ENCODE peak calls at places on chromosome 14, in eight cellular contexts. One of them, this sample, is unnamed.
A peak's percentile ranks its signal among the peaks of the same experiment; 100 is the strongest.

GRCh38 chr14:104005489-104005888 is 63.2 kb upstream of the RD3L start:
- DNase-seq in AG04450: no peak
- DNase-seq in neural crest cell: no peak
- DNase-seq in Calu3: no peak
- DNase-seq in fibroblast of mammary gland: no peak
- DNase-seq in heart left ventricle: no peak
- DNase-seq in colonic mucosa: no peak
- DNase-seq in ovary: no peak
- DNase-seq in this sample: no peak

GRCh38 chr14:89332031-89332430 is 85.0 kb downstream of the FOXN3 start:
- DNase-seq in Calu3: no peak
- DNase-seq in ovary: no peak
- DNase-seq in neural crest cell: no peak
- DNase-seq in heart left ventricle: no peak
- DNase-seq in colonic mucosa: no peak
- DNase-seq in AG04450: no peak
- DNase-seq in fibroblast of mammary gland: peak; percentile 36
- DNase-seq in this sample: no peak

GRCh38 chr14:53955671-53956426 is 776 bp downstream of the BMP4 start:
- DNase-seq in heart left ventricle: peak; percentile 80
- DNase-seq in fibroblast of mammary gland: no peak
- DNase-seq in colonic mucosa: peak; percentile 75
- DNase-seq in ovary: peak; percentile 86
- DNase-seq in Calu3: peak; percentile 67
- DNase-seq in neural crest cell: no peak
- DNase-seq in AG04450: no peak
- DNase-seq in this sample: peak; percentile 59

GRCh38 chr14:22850944-22851790 is 14.8 kb downstream of the MMP14 start:
- DNase-seq in colonic mucosa: peak; percentile 64
- DNase-seq in AG04450: peak; percentile 82
- DNase-seq in Calu3: no peak
- DNase-seq in neural crest cell: no peak
- DNase-seq in fibroblast of mammary gland: peak; percentile 99
- DNase-seq in ovary: peak; percentile 94
- DNase-seq in heart left ventricle: peak; percentile 90
- DNase-seq in this sample: no peak

GRCh38 chr14:83757896-83758295 is 1772.0 kb upstream of the FLRT2 start:
- DNase-seq in ovary: no peak
- DNase-seq in heart left ventricle: no peak
- DNase-seq in fibroblast of mammary gland: peak; percentile 74
- DNase-seq in neural crest cell: no peak
- DNase-seq in Calu3: no peak
- DNase-seq in colonic mucosa: no peak
- DNase-seq in AG04450: peak; percentile 30
- DNase-seq in this sample: no peak

GRCh38 chr14:68111733-68112270 is 292.2 kb downstream of the RAD51B start:
- DNase-seq in heart left ventricle: no peak
- DNase-seq in ovary: no peak
- DNase-seq in Calu3: no peak
- DNase-seq in neural crest cell: no peak
- DNase-seq in fibroblast of mammary gland: no peak
- DNase-seq in AG04450: no peak
- DNase-seq in colonic mucosa: peak; percentile 30
- DNase-seq in this sample: no peak

GRCh38 chr14:50768693-50769092 is 62.3 kb downstream of the NIN start:
- DNase-seq in ovary: no peak
- DNase-seq in heart left ventricle: no peak
- DNase-seq in Calu3: no peak
- DNase-seq in AG04450: no peak
- DNase-seq in colonic mucosa: no peak
- DNase-seq in fibroblast of mammary gland: peak; percentile 75
- DNase-seq in neural crest cell: no peak
- DNase-seq in this sample: no peak

GRCh38 chr14:101235872-101236221 is 325.4 kb upstream of the DIO3 start:
- DNase-seq in heart left ventricle: no peak
- DNase-seq in ovary: no peak
- DNase-seq in AG04450: no peak
- DNase-seq in Calu3: no peak
- DNase-seq in colonic mucosa: no peak
- DNase-seq in neural crest cell: no peak
- DNase-seq in fibroblast of mammary gland: no peak
- DNase-seq in this sample: no peak

GRCh38 chr14:60151715-60152114 is 13.5 kb downstream of the DHRS7 start:
- DNase-seq in fibroblast of mammary gland: peak; percentile 93
- DNase-seq in AG04450: peak; percentile 62
- DNase-seq in colonic mucosa: peak; percentile 44
- DNase-seq in neural crest cell: no peak
- DNase-seq in heart left ventricle: peak; percentile 85
- DNase-seq in Calu3: no peak
- DNase-seq in ovary: peak; percentile 49
- DNase-seq in this sample: no peak

GRCh38 chr14:68104518-68104917 is 284.9 kb downstream of the RAD51B start:
- DNase-seq in Calu3: no peak
- DNase-seq in neural crest cell: no peak
- DNase-seq in ovary: no peak
- DNase-seq in fibroblast of mammary gland: peak; percentile 73
- DNase-seq in AG04450: peak; percentile 46
- DNase-seq in heart left ventricle: no peak
- DNase-seq in colonic mucosa: no peak
- DNase-seq in this sample: no peak

GRCh38 chr14:104187121-104187889 is 48.9 kb downstream of the KIF26A start:
- DNase-seq in fibroblast of mammary gland: no peak
- DNase-seq in AG04450: no peak
- DNase-seq in Calu3: peak; percentile 20
- DNase-seq in ovary: no peak
- DNase-seq in colonic mucosa: no peak
- DNase-seq in neural crest cell: no peak
- DNase-seq in heart left ventricle: no peak
- DNase-seq in this sample: no peak

GRCh38 chr14:24213866-24214652 is 771 bp upstream of the CHMP4A start:
- DNase-seq in neural crest cell: no peak
- DNase-seq in ovary: no peak
- DNase-seq in Calu3: no peak
- DNase-seq in fibroblast of mammary gland: no peak
- DNase-seq in AG04450: no peak
- DNase-seq in heart left ventricle: no peak
- DNase-seq in colonic mucosa: no peak
- DNase-seq in this sample: no peak

GRCh38 chr14:24216345-24216699 is 456 bp upstream of the MDP1 start:
- DNase-seq in ovary: no peak
- DNase-seq in Calu3: no peak
- DNase-seq in heart left ventricle: no peak
- DNase-seq in colonic mucosa: no peak
- DNase-seq in neural crest cell: no peak
- DNase-seq in AG04450: no peak
- DNase-seq in fibroblast of mammary gland: no peak
- DNase-seq in this sample: no peak

GRCh38 chr14:24211311-24211710 is 2.0 kb downstream of the CHMP4A start:
- DNase-seq in colonic mucosa: no peak
- DNase-seq in fibroblast of mammary gland: no peak
- DNase-seq in ovary: no peak
- DNase-seq in heart left ventricle: no peak
- DNase-seq in neural crest cell: no peak
- DNase-seq in Calu3: no peak
- DNase-seq in AG04450: no peak
- DNase-seq in this sample: no peak

GRCh38 chr14:24215495-24216344 is at the start of gene MDP1:
- DNase-seq in colonic mucosa: peak; percentile 88
- DNase-seq in neural crest cell: peak; percentile 70
- DNase-seq in heart left ventricle: peak; percentile 92
- DNase-seq in Calu3: peak; percentile 80
- DNase-seq in ovary: peak; percentile 84
- DNase-seq in fibroblast of mammary gland: peak; percentile 83
- DNase-seq in AG04450: peak; percentile 43
- DNase-seq in this sample: peak; percentile 80

GRCh38 chr14:24212924-24213865 is at the start of gene CHMP4A:
- DNase-seq in neural crest cell: peak; percentile 89
- DNase-seq in fibroblast of mammary gland: peak; percentile 98
- DNase-seq in heart left ventricle: peak; percentile 97
- DNase-seq in Calu3: peak; percentile 96
- DNase-seq in colonic mucosa: peak; percentile 97
- DNase-seq in ovary: peak; percentile 95
- DNase-seq in AG04450: peak; percentile 95
- DNase-seq in this sample: peak; percentile 93
- TF ChIP-seq CTCF in neural crest cell: no peak
- TF ChIP-seq CTCF in fibroblast of mammary gland: peak; percentile 15
- TF ChIP-seq CTCF in heart left ventricle: no peak
- TF ChIP-seq CTCF in Calu3: no peak
- TF ChIP-seq CTCF in colonic mucosa: no peak
- TF ChIP-seq CTCF in ovary: peak; percentile 22
- TF ChIP-seq CTCF in AG04450: peak; percentile 33
- TF ChIP-seq CTCF in this sample: no peak

DNA sequence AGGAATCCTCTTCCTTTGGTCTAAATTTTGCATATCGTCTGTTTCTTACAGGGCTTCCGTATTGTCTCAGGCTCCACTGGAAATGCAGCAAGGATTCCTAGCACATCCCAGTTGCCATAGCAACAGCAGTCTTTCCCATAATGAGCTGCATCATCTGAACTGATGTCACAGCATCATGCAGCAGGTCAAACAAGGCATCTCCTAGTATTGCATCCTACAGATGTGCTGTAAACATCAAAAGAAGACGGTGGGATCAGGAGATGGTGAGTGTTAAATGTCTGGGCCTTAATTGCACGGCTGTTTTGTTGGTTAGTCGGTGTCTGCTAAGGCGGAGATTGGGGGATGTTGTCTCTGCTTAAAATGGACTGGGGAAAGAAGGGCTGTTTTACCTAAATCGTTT is at the start of gene AKAP6:
- DNase-seq in ovary: no peak
- DNase-seq in colonic mucosa: no peak
- DNase-seq in AG04450: no peak
- DNase-seq in Calu3: no peak
- DNase-seq in heart left ventricle: no peak
- DNase-seq in neural crest cell: peak; percentile 8
- DNase-seq in fibroblast of mammary gland: peak; percentile 18
- DNase-seq in this sample: peak; percentile 6
- TF ChIP-seq CTCF in ovary: no peak
- TF ChIP-seq CTCF in colonic mucosa: no peak
- TF ChIP-seq CTCF in AG04450: no peak
- TF ChIP-seq CTCF in Calu3: no peak
- TF ChIP-seq CTCF in heart left ventricle: no peak
- TF ChIP-seq CTCF in neural crest cell: no peak
- TF ChIP-seq CTCF in fibroblast of mammary gland: no peak
- TF ChIP-seq CTCF in this sample: no peak

GRCh38 chr14:74956000-74956279 is 543 bp upstream of the PGF start:
- DNase-seq in fibroblast of mammary gland: no peak
- DNase-seq in ovary: no peak
- DNase-seq in heart left ventricle: no peak
- DNase-seq in colonic mucosa: no peak
- DNase-seq in AG04450: no peak
- DNase-seq in neural crest cell: no peak
- DNase-seq in Calu3: no peak
- DNase-seq in this sample: no peak
- TF ChIP-seq CTCF in fibroblast of mammary gland: no peak
- TF ChIP-seq CTCF in ovary: no peak
- TF ChIP-seq CTCF in heart left ventricle: no peak
- TF ChIP-seq CTCF in colonic mucosa: no peak
- TF ChIP-seq CTCF in AG04450: no peak
- TF ChIP-seq CTCF in neural crest cell: no peak
- TF ChIP-seq CTCF in Calu3: no peak
- TF ChIP-seq CTCF in this sample: no peak

DNA sequence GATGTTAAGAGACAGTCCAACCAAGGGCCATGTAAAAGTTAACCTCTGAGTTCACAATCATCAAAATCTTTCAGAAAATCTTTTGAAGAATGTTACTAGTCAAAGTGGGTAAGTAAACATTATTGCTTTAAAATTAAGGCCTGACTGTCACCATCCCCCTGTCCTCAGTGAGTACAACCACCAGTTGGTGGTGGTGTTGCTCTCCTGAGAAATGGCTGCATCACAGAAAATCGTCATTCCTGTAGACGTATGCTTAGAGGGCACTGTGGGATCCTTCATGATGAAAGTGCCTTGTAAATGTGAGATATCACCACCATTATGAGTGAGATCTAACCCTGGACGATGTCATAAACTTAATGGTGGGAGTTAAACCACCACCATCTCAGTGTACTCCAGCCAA is 451.2 kb downstream of the RPS29 start:
- DNase-seq in colonic mucosa: no peak
- DNase-seq in Calu3: no peak
- DNase-seq in ovary: peak; percentile 52
- DNase-seq in fibroblast of mammary gland: no peak
- DNase-seq in neural crest cell: no peak
- DNase-seq in AG04450: no peak
- DNase-seq in heart left ventricle: no peak
- DNase-seq in this sample: no peak
- TF ChIP-seq CTCF in colonic mucosa: no peak
- TF ChIP-seq CTCF in Calu3: no peak
- TF ChIP-seq CTCF in ovary: peak; percentile 41
- TF ChIP-seq CTCF in fibroblast of mammary gland: no peak
- TF ChIP-seq CTCF in neural crest cell: no peak
- TF ChIP-seq CTCF in AG04450: no peak
- TF ChIP-seq CTCF in heart left ventricle: no peak
- TF ChIP-seq CTCF in this sample: no peak

GRCh38 chr14:105184461-105184860 is 3.3 kb upstream of the NUDT14 start:
- DNase-seq in colonic mucosa: no peak
- DNase-seq in ovary: no peak
- DNase-seq in fibroblast of mammary gland: no peak
- DNase-seq in heart left ventricle: no peak
- DNase-seq in AG04450: no peak
- DNase-seq in Calu3: no peak
- DNase-seq in neural crest cell: no peak
- DNase-seq in this sample: no peak

GRCh38 chr14:105187116-105187515 is 6.0 kb upstream of the NUDT14 start:
- DNase-seq in AG04450: no peak
- DNase-seq in ovary: no peak
- DNase-seq in neural crest cell: no peak
- DNase-seq in Calu3: no peak
- DNase-seq in fibroblast of mammary gland: no peak
- DNase-seq in heart left ventricle: no peak
- DNase-seq in colonic mucosa: no peak
- DNase-seq in this sample: no peak

GRCh38 chr14:105185001-105185400 is 3.9 kb upstream of the NUDT14 start:
- DNase-seq in heart left ventricle: no peak
- DNase-seq in neural crest cell: no peak
- DNase-seq in Calu3: no peak
- DNase-seq in ovary: no peak
- DNase-seq in colonic mucosa: no peak
- DNase-seq in AG04450: no peak
- DNase-seq in fibroblast of mammary gland: no peak
- DNase-seq in this sample: no peak

GRCh38 chr14:105185973-105186372 is 4.9 kb upstream of the NUDT14 start:
- DNase-seq in AG04450: no peak
- DNase-seq in colonic mucosa: no peak
- DNase-seq in neural crest cell: no peak
- DNase-seq in Calu3: no peak
- DNase-seq in heart left ventricle: no peak
- DNase-seq in fibroblast of mammary gland: no peak
- DNase-seq in ovary: no peak
- DNase-seq in this sample: no peak

GRCh38 chr14:105187935-105188524 is 6.9 kb upstream of the NUDT14 start:
- DNase-seq in fibroblast of mammary gland: no peak
- DNase-seq in Calu3: peak; percentile 68
- DNase-seq in colonic mucosa: peak; percentile 71
- DNase-seq in neural crest cell: no peak
- DNase-seq in AG04450: no peak
- DNase-seq in heart left ventricle: no peak
- DNase-seq in ovary: no peak
- DNase-seq in this sample: no peak
- TF ChIP-seq CTCF in fibroblast of mammary gland: no peak
- TF ChIP-seq CTCF in Calu3: peak; percentile 35
- TF ChIP-seq CTCF in colonic mucosa: no peak
- TF ChIP-seq CTCF in neural crest cell: no peak
- TF ChIP-seq CTCF in AG04450: no peak
- TF ChIP-seq CTCF in heart left ventricle: no peak
- TF ChIP-seq CTCF in ovary: no peak
- TF ChIP-seq CTCF in this sample: no peak